ENCODE peak calls at places on chromosomes 3 and 15, in eight cellular contexts. One of them, this sample, is unnamed.

GRCh38 chr15:89648106-89649012 is 6.9 kb downstream of the KIF7 start:
- DNase-seq in B cell: no peak
- DNase-seq in progenitor cell of endocrine pancreas: no peak
- DNase-seq in tibial nerve: no peak
- DNase-seq in heart right ventricle: no peak
- DNase-seq in dorsolateral prefrontal cortex: no peak
- DNase-seq in hepatocyte: no peak
- DNase-seq in GM06990: no peak
- DNase-seq in this sample: no peak

GRCh38 chr3:71641669-71642068 is 58.1 kb upstream of the FOXP1 start:
- DNase-seq in tibial nerve: no peak
- DNase-seq in heart right ventricle: no peak
- DNase-seq in B cell: no peak
- DNase-seq in hepatocyte: peak
- DNase-seq in progenitor cell of endocrine pancreas: no peak
- DNase-seq in dorsolateral prefrontal cortex: no peak
- DNase-seq in GM06990: no peak
- DNase-seq in this sample: no peak

GRCh38 chr15:74025436-74025835 is 30.9 kb downstream of the PML start:
- DNase-seq in progenitor cell of endocrine pancreas: no peak
- DNase-seq in B cell: no peak
- DNase-seq in GM06990: no peak
- DNase-seq in dorsolateral prefrontal cortex: no peak
- DNase-seq in heart right ventricle: no peak
- DNase-seq in hepatocyte: no peak
- DNase-seq in tibial nerve: no peak
- DNase-seq in this sample: no peak

GRCh38 chr3:52244061-52244628 is 1.4 kb upstream of the PPM1M start:
- DNase-seq in heart right ventricle: peak
- DNase-seq in hepatocyte: peak
- DNase-seq in dorsolateral prefrontal cortex: no peak
- DNase-seq in GM06990: peak
- DNase-seq in B cell: no peak
- DNase-seq in progenitor cell of endocrine pancreas: no peak
- DNase-seq in tibial nerve: no peak
- DNase-seq in this sample: no peak

GRCh38 chr3:194259982-194260856 is 90.9 kb downstream of the CPN2 start:
- DNase-seq in progenitor cell of endocrine pancreas: no peak
- DNase-seq in hepatocyte: no peak
- DNase-seq in dorsolateral prefrontal cortex: no peak
- DNase-seq in heart right ventricle: no peak
- DNase-seq in GM06990: no peak
- DNase-seq in tibial nerve: no peak
- DNase-seq in B cell: no peak
- DNase-seq in this sample: no peak

GRCh38 chr3:125143982-125144652 is 68.4 kb downstream of the SLC12A8 start:
- DNase-seq in hepatocyte: no peak
- DNase-seq in dorsolateral prefrontal cortex: no peak
- DNase-seq in B cell: no peak
- DNase-seq in tibial nerve: no peak
- DNase-seq in GM06990: no peak
- DNase-seq in heart right ventricle: no peak
- DNase-seq in progenitor cell of endocrine pancreas: no peak
- DNase-seq in this sample: no peak

GRCh38 chr3:105343991-105344390 is 22.7 kb upstream of the ALCAM start:
- DNase-seq in hepatocyte: no peak
- DNase-seq in progenitor cell of endocrine pancreas: no peak
- DNase-seq in dorsolateral prefrontal cortex: no peak
- DNase-seq in heart right ventricle: no peak
- DNase-seq in tibial nerve: no peak
- DNase-seq in B cell: no peak
- DNase-seq in GM06990: no peak
- DNase-seq in this sample: no peak

GRCh38 chr3:48614044-48614443 is 4.6 kb upstream of the UQCRC1 start:
- DNase-seq in progenitor cell of endocrine pancreas: no peak
- DNase-seq in heart right ventricle: no peak
- DNase-seq in dorsolateral prefrontal cortex: no peak
- DNase-seq in GM06990: no peak
- DNase-seq in tibial nerve: no peak
- DNase-seq in hepatocyte: no peak
- DNase-seq in B cell: no peak
- DNase-seq in this sample: no peak

GRCh38 chr3:180870008-180870733 is 42.3 kb upstream of the FXR1 start:
- DNase-seq in dorsolateral prefrontal cortex: no peak
- DNase-seq in GM06990: no peak
- DNase-seq in hepatocyte: peak
- DNase-seq in tibial nerve: peak
- DNase-seq in progenitor cell of endocrine pancreas: no peak
- DNase-seq in heart right ventricle: peak
- DNase-seq in B cell: no peak
- DNase-seq in this sample: no peak

GRCh38 chr15:64092864-64093626 is 593 bp downstream of the CIAO2A start:
- DNase-seq in tibial nerve: no peak
- DNase-seq in progenitor cell of endocrine pancreas: peak
- DNase-seq in heart right ventricle: peak
- DNase-seq in B cell: peak
- DNase-seq in GM06990: no peak
- DNase-seq in dorsolateral prefrontal cortex: peak
- DNase-seq in hepatocyte: peak
- DNase-seq in this sample: no peak

GRCh38 chr3:141302364-141303141 is 65.8 kb upstream of the ZBTB38 start:
- DNase-seq in tibial nerve: no peak
- DNase-seq in hepatocyte: no peak
- DNase-seq in B cell: no peak
- DNase-seq in progenitor cell of endocrine pancreas: no peak
- DNase-seq in dorsolateral prefrontal cortex: no peak
- DNase-seq in GM06990: no peak
- DNase-seq in heart right ventricle: no peak
- DNase-seq in this sample: no peak

GRCh38 chr3:133464573-133464972 is 64.7 kb downstream of the BFSP2 start:
- DNase-seq in hepatocyte: no peak
- DNase-seq in progenitor cell of endocrine pancreas: no peak
- DNase-seq in dorsolateral prefrontal cortex: no peak
- DNase-seq in B cell: no peak
- DNase-seq in tibial nerve: no peak
- DNase-seq in heart right ventricle: no peak
- DNase-seq in GM06990: no peak
- DNase-seq in this sample: no peak

GRCh38 chr15:40567111-40567510 is 2.0 kb upstream of the RPUSD2 start:
- DNase-seq in dorsolateral prefrontal cortex: no peak
- DNase-seq in progenitor cell of endocrine pancreas: no peak
- DNase-seq in heart right ventricle: no peak
- DNase-seq in B cell: no peak
- DNase-seq in tibial nerve: no peak
- DNase-seq in GM06990: no peak
- DNase-seq in hepatocyte: peak
- DNase-seq in this sample: no peak
- TF ChIP-seq CTCF in dorsolateral prefrontal cortex: peak
- TF ChIP-seq CTCF in progenitor cell of endocrine pancreas: peak
- TF ChIP-seq CTCF in heart right ventricle: no peak
- TF ChIP-seq CTCF in B cell: no peak
- TF ChIP-seq CTCF in tibial nerve: no peak
- TF ChIP-seq CTCF in GM06990: peak
- TF ChIP-seq CTCF in hepatocyte: no peak
- TF ChIP-seq CTCF in this sample: no peak

GRCh38 chr3:128123538-128124368 is at the start of gene RUVBL1:
- DNase-seq in GM06990: peak
- DNase-seq in dorsolateral prefrontal cortex: peak
- DNase-seq in tibial nerve: peak
- DNase-seq in B cell: peak
- DNase-seq in progenitor cell of endocrine pancreas: peak
- DNase-seq in hepatocyte: peak
- DNase-seq in heart right ventricle: peak
- DNase-seq in this sample: peak

GRCh38 chr3:128123231-128123537 is 428 bp downstream of the RUVBL1 start:
- DNase-seq in heart right ventricle: no peak
- DNase-seq in hepatocyte: no peak
- DNase-seq in tibial nerve: no peak
- DNase-seq in dorsolateral prefrontal cortex: peak
- DNase-seq in B cell: no peak
- DNase-seq in progenitor cell of endocrine pancreas: no peak
- DNase-seq in GM06990: no peak
- DNase-seq in this sample: no peak

GRCh38 chr3:128122013-128122412 is 1.6 kb downstream of the RUVBL1 start:
- DNase-seq in hepatocyte: no peak
- DNase-seq in dorsolateral prefrontal cortex: no peak
- DNase-seq in tibial nerve: no peak
- DNase-seq in heart right ventricle: no peak
- DNase-seq in B cell: no peak
- DNase-seq in GM06990: no peak
- DNase-seq in progenitor cell of endocrine pancreas: no peak
- DNase-seq in this sample: no peak

GRCh38 chr3:128131897-128132646 is 8.5 kb upstream of the RUVBL1 start:
- DNase-seq in progenitor cell of endocrine pancreas: no peak
- DNase-seq in dorsolateral prefrontal cortex: no peak
- DNase-seq in GM06990: no peak
- DNase-seq in heart right ventricle: no peak
- DNase-seq in hepatocyte: no peak
- DNase-seq in tibial nerve: no peak
- DNase-seq in B cell: no peak
- DNase-seq in this sample: no peak

DNA sequence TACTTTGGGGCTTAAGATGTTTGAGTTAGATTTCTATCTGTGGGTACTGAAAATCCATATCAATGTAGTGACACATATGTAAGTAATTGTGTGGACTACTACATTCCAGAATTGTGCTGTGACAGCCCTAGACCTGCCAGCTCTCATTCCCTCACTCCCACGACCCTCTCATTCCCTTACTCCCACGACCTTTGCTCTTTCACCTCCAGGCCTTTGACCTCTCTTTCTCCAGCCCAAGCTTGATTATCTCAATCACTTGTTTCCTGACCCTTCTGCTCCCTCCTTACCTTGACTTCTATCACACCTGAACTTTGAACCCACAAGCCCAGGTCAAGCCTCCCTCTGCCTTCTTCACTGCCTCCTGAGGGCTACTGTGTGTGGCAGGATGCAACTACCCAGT is 3.6 kb upstream of the RUVBL1 start:
- DNase-seq in hepatocyte: no peak
- DNase-seq in progenitor cell of endocrine pancreas: no peak
- DNase-seq in tibial nerve: no peak
- DNase-seq in B cell: no peak
- DNase-seq in GM06990: no peak
- DNase-seq in heart right ventricle: no peak
- DNase-seq in dorsolateral prefrontal cortex: no peak
- DNase-seq in this sample: no peak
- TF ChIP-seq CTCF in hepatocyte: no peak
- TF ChIP-seq CTCF in progenitor cell of endocrine pancreas: no peak
- TF ChIP-seq CTCF in tibial nerve: no peak
- TF ChIP-seq CTCF in B cell: no peak
- TF ChIP-seq CTCF in GM06990: no peak
- TF ChIP-seq CTCF in heart right ventricle: no peak
- TF ChIP-seq CTCF in dorsolateral prefrontal cortex: no peak
- TF ChIP-seq CTCF in this sample: no peak

DNA sequence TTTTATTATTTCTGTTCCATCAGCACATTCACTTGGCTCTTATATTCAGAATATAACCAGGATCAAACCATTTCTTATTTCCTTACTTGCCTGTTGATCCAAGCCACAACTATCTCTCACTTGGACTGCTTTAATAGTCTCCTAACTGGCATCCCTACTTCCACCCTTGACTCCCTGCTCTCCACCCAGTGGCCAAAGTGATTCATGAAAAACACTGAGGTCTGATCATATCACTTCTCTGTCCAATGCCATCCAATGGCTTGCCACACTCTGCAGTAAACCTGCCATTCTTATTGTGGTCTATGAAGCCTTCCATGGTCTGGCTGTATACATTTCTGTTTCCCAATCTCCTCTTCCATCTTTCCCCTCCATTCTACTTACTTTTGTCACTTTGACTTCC is 576.1 kb downstream of the PDCD6IP start:
- DNase-seq in dorsolateral prefrontal cortex: no peak
- DNase-seq in B cell: no peak
- DNase-seq in heart right ventricle: no peak
- DNase-seq in GM06990: no peak
- DNase-seq in tibial nerve: no peak
- DNase-seq in progenitor cell of endocrine pancreas: no peak
- DNase-seq in hepatocyte: no peak
- DNase-seq in this sample: no peak
- TF ChIP-seq CTCF in dorsolateral prefrontal cortex: no peak
- TF ChIP-seq CTCF in B cell: no peak
- TF ChIP-seq CTCF in heart right ventricle: no peak
- TF ChIP-seq CTCF in GM06990: no peak
- TF ChIP-seq CTCF in tibial nerve: no peak
- TF ChIP-seq CTCF in progenitor cell of endocrine pancreas: no peak
- TF ChIP-seq CTCF in hepatocyte: no peak
- TF ChIP-seq CTCF in this sample: no peak

GRCh38 chr3:116350119-116350733 is 95.1 kb downstream of the LSAMP start:
- DNase-seq in hepatocyte: no peak
- DNase-seq in tibial nerve: no peak
- DNase-seq in GM06990: no peak
- DNase-seq in B cell: no peak
- DNase-seq in dorsolateral prefrontal cortex: no peak
- DNase-seq in progenitor cell of endocrine pancreas: no peak
- DNase-seq in heart right ventricle: no peak
- DNase-seq in this sample: no peak

GRCh38 chr3:116356056-116356455 is 89.2 kb downstream of the LSAMP start:
- DNase-seq in heart right ventricle: no peak
- DNase-seq in tibial nerve: no peak
- DNase-seq in dorsolateral prefrontal cortex: no peak
- DNase-seq in GM06990: no peak
- DNase-seq in hepatocyte: no peak
- DNase-seq in progenitor cell of endocrine pancreas: no peak
- DNase-seq in B cell: no peak
- DNase-seq in this sample: no peak
- TF ChIP-seq CTCF in heart right ventricle: no peak
- TF ChIP-seq CTCF in tibial nerve: no peak
- TF ChIP-seq CTCF in dorsolateral prefrontal cortex: no peak
- TF ChIP-seq CTCF in GM06990: no peak
- TF ChIP-seq CTCF in hepatocyte: no peak
- TF ChIP-seq CTCF in progenitor cell of endocrine pancreas: no peak
- TF ChIP-seq CTCF in B cell: no peak
- TF ChIP-seq CTCF in this sample: no peak

GRCh38 chr3:98705694-98706093 is 57.4 kb upstream of the ST3GAL6 start:
- DNase-seq in B cell: no peak
- DNase-seq in hepatocyte: no peak
- DNase-seq in tibial nerve: no peak
- DNase-seq in dorsolateral prefrontal cortex: no peak
- DNase-seq in heart right ventricle: no peak
- DNase-seq in GM06990: no peak
- DNase-seq in progenitor cell of endocrine pancreas: no peak
- DNase-seq in this sample: no peak
- TF ChIP-seq CTCF in B cell: no peak
- TF ChIP-seq CTCF in hepatocyte: no peak
- TF ChIP-seq CTCF in tibial nerve: no peak
- TF ChIP-seq CTCF in dorsolateral prefrontal cortex: no peak
- TF ChIP-seq CTCF in heart right ventricle: peak
- TF ChIP-seq CTCF in GM06990: peak
- TF ChIP-seq CTCF in progenitor cell of endocrine pancreas: no peak
- TF ChIP-seq CTCF in this sample: no peak

GRCh38 chr15:41506796-41507341 is 6.8 kb downstream of the LTK start:
- DNase-seq in hepatocyte: no peak
- DNase-seq in heart right ventricle: no peak
- DNase-seq in dorsolateral prefrontal cortex: no peak
- DNase-seq in B cell: no peak
- DNase-seq in progenitor cell of endocrine pancreas: no peak
- DNase-seq in GM06990: no peak
- DNase-seq in tibial nerve: no peak
- DNase-seq in this sample: no peak
- TF ChIP-seq CTCF in hepatocyte: no peak
- TF ChIP-seq CTCF in heart right ventricle: no peak
- TF ChIP-seq CTCF in dorsolateral prefrontal cortex: no peak
- TF ChIP-seq CTCF in B cell: no peak
- TF ChIP-seq CTCF in progenitor cell of endocrine pancreas: no peak
- TF ChIP-seq CTCF in GM06990: peak
- TF ChIP-seq CTCF in tibial nerve: no peak
- TF ChIP-seq CTCF in this sample: no peak